ENCODE peak calls at places on chromosomes 1 and 21, in seven cellular contexts. P is IMR-90; T is CD8-positive, alpha-beta T cell; W is ovary; Z is OCI-LY7; U is body of pancreas; J is kidney. B is an unnamed sample.
A peak's percentile ranks its signal among the peaks of the same experiment; 100 is the strongest.

GRCh38 chr21:44485254-44485793 is 30.0 kb downstream of the LRRC3 start:
- DNase-seq in P (peak; percentile 8), W (peak; percentile 43), Z (no peak), T (peak; percentile 46), J (no peak), U (no peak), B (peak; percentile 52)

GRCh38 chr1:204169871-204170270 is 3.7 kb upstream of the REN start:
- DNase-seq in W (no peak), J (no peak), Z (peak; percentile 68), P (no peak), T (no peak), U (no peak), B (no peak)

GRCh38 chr21:14712121-14712520 is 166.0 kb upstream of the SAMSN1 start:
- DNase-seq in Z (no peak), P (no peak), T (no peak), W (no peak), U (no peak), J (no peak), B (no peak)

GRCh38 chr1:168609133-168609715 is 32.8 kb downstream of the XCL1 start:
- DNase-seq in U (peak; percentile 17), Z (no peak), T (no peak), J (peak; percentile 86), P (peak; percentile 5), W (peak; percentile 74), B (peak; percentile 20)

GRCh38 chr21:46007498-46007868 is 25.9 kb downstream of the COL6A1 start:
- DNase-seq in U (no peak), P (no peak), J (no peak), W (peak; percentile 24), Z (no peak), T (no peak), B (no peak)

GRCh38 chr21:34983680-34984086 is 65.4 kb downstream of the RUNX1 start:
- DNase-seq in T (peak; percentile 39), J (no peak), P (peak; percentile 63), W (no peak), U (no peak), Z (no peak), B (peak; percentile 89)

GRCh38 chr1:66553846-66554245 is 19.9 kb downstream of the SGIP1 start:
- DNase-seq in W (no peak), J (no peak), T (no peak), U (no peak), P (peak; percentile 81), Z (no peak), B (no peak)

GRCh38 chr21:14926186-14926585 is 138.6 kb downstream of the NRIP1 start:
- DNase-seq in W (no peak), Z (no peak), T (no peak), J (no peak), U (no peak), P (no peak), B (no peak)

GRCh38 chr1:156709743-156710489 is 4.5 kb upstream of the CRABP2 start:
- DNase-seq in T (no peak), P (peak; percentile 62), Z (no peak), U (peak; percentile 75), W (no peak), J (peak; percentile 86), B (peak; percentile 96)

GRCh38 chr1:46517010-46517600 is 27.5 kb downstream of the DMBX1 start:
- DNase-seq in T (no peak), J (peak; percentile 91), U (peak; percentile 90), Z (no peak), W (no peak), P (no peak), B (no peak)

GRCh38 chr1:197737916-197738315 is 37.4 kb downstream of the DENND1B start:
- DNase-seq in Z (no peak), W (no peak), P (no peak), U (no peak), J (no peak), T (no peak), B (no peak)

GRCh38 chr21:35508389-35508888 is 459.3 kb upstream of the RUNX1 start:
- DNase-seq in P (peak; percentile 65), W (no peak), T (no peak), U (no peak), Z (peak; percentile 17), J (peak; percentile 79), B (peak; percentile 27)

GRCh38 chr1:64199154-64199553 is 4.3 kb upstream of the UBE2U start:
- DNase-seq in Z (no peak), P (peak; percentile 30), U (no peak), T (no peak), J (no peak), W (no peak), B (no peak)

GRCh38 chr1:25874635-25875153 is 814 bp downstream of the PAQR7 start:
- DNase-seq in P (no peak), T (no peak), Z (no peak), W (no peak), U (no peak), J (no peak), B (no peak)

GRCh38 chr1:7208647-7209180 is 423.5 kb downstream of the CAMTA1 start:
- DNase-seq in Z (no peak), W (no peak), J (no peak), P (no peak), T (no peak), U (no peak), B (no peak)

GRCh38 chr1:159791461-159791860 is 10.7 kb downstream of the DUSP23 start:
- DNase-seq in J (no peak), T (no peak), W (no peak), P (no peak), Z (no peak), U (no peak), B (no peak)

GRCh38 chr1:197841158-197841557 is 61.3 kb upstream of the C1orf53 start:
- DNase-seq in J (no peak), U (no peak), W (no peak), P (no peak), Z (no peak), T (no peak), B (no peak)

GRCh38 chr1:76038306-76039004 is 36.1 kb upstream of the ST6GALNAC3 start:
- DNase-seq in Z (no peak), P (peak; percentile 9), W (no peak), J (no peak), U (no peak), T (no peak), B (no peak)

GRCh38 chr1:33323663-33324477 is 3.0 kb upstream of the A3GALT2 start:
- DNase-seq in U (no peak), T (no peak), J (peak; percentile 41), P (no peak), Z (no peak), W (no peak), B (no peak)

GRCh38 chr1:3495776-3496745 is 41.6 kb downstream of the ARHGEF16 start:
- DNase-seq in U (no peak), J (no peak), T (no peak), Z (no peak), P (peak; percentile 56), W (no peak), B (peak; percentile 89)

GRCh38 chr1:53391982-53392381 is 64.1 kb upstream of the LRP8 start:
- DNase-seq in Z (no peak), P (peak; percentile 15), W (no peak), J (no peak), U (no peak), T (no peak), B (peak; percentile 51)

GRCh38 chr1:1200876-1201810 is 5.2 kb downstream of the TNFRSF18 start:
- DNase-seq in W (peak; percentile 78), P (peak; percentile 63), Z (no peak), J (peak; percentile 88), T (peak; percentile 90), U (peak; percentile 44), B (peak; percentile 62)

GRCh38 chr1:59709333-59709732 is 105.4 kb upstream of the HOOK1 start:
- DNase-seq in Z (no peak), T (no peak), P (no peak), W (no peak), U (no peak), J (peak; percentile 16), B (no peak)

GRCh38 chr1:227416156-227416865 is 98.0 kb upstream of the CDC42BPA start:
- DNase-seq in P (peak; percentile 60), Z (no peak), W (no peak), J (no peak), T (no peak), U (no peak), B (no peak)

GRCh38 chr1:56824956-56825355 is 5.8 kb upstream of the FYB2 start:
- DNase-seq in J (no peak), P (peak; percentile 18), U (no peak), T (no peak), Z (no peak), W (no peak), B (no peak)

GRCh38 chr1:23957096-23957495 is 2.5 kb upstream of the PNRC2 start:
- DNase-seq in W (no peak), Z (peak; percentile 57), J (no peak), T (no peak), U (peak; percentile 87), P (no peak), B (no peak)

GRCh38 chr1:20072771-20073170 is 2.8 kb downstream of the PLA2G5 start:
- DNase-seq in J (no peak), W (no peak), Z (no peak), P (no peak), U (no peak), T (no peak), B (no peak)

DNA sequence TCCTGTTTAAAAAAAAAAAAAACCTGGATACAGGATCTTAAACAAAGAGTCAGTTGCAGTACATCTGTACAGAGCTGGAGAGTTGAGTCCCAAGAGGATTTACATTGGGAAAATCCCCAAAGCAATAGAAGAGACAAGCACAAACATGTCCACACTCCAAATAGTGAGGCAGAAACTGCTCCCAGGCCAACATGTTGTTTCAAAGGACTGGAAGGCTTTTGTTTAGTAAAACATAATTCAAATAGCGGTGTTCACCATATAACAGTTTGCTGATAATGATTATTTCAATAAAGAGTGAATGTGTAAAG is 425.4 kb downstream of the ADGRL2 start:
- DNase-seq in U (no peak), T (no peak), J (no peak), Z (no peak), W (no peak), P (no peak), B (no peak)
- H3K9me3 ChIP-seq in U (no peaks in the 10 kb centered on the region), T (no peaks in the 10 kb centered on the region), J (no peaks in the 10 kb centered on the region), Z (no peaks in the 10 kb centered on the region), W (no peaks in the 10 kb centered on the region), P (no peaks in the 10 kb centered on the region), B (no peaks in the 10 kb centered on the region)

GRCh38 chr1:175009532-175009931 is 9.8 kb downstream of the CACYBP start:
- DNase-seq in W (no peak), T (no peak), Z (no peak), P (no peak), U (no peak), J (no peak), B (no peak)
- H3K36me3 ChIP-seq in W (no peaks in the 10 kb centered on the region), T (peaks cover 39% of the 10 kb centered on the region), Z (peaks cover 100% of the 10 kb centered on the region), P (peaks cover 28% of the 10 kb centered on the region), U (no peaks in the 10 kb centered on the region), J (peaks cover 49% of the 10 kb centered on the region), B (peaks cover 96% of the 10 kb centered on the region)

GRCh38 chr21:30713786-30714185 is 4.8 kb downstream of the KRTAP21-3 start:
- DNase-seq in Z (no peak), P (no peak), J (no peak), U (no peak), W (no peak), T (no peak), B (no peak)
- H3K9me3 ChIP-seq in Z (peaks cover 7% of the 10 kb centered on the region), P (peaks cover 3% of the 10 kb centered on the region), J (no peaks in the 10 kb centered on the region), U (no peaks in the 10 kb centered on the region), W (no peaks in the 10 kb centered on the region), T (no peaks in the 10 kb centered on the region), B (no peaks in the 10 kb centered on the region)

DNA sequence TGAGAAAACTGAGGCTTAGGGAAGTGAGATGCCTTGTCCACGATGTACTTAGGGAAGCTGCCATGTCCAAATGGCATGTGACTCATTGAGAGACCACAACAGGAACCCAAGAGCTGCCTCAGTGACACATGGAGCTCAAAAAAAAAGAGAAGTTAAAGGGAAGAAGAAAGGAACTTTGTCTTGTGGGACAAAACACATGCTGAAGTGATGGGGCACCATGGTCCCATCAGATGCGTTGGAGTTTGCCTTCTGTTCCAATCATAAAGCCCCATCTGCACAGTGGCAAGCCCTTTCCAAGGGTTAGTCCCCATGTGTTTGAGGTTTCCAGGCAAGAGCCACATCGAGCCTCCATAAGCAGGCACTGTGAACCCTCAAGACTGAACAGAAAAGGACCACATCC is 8.0 kb downstream of the MED8 start:
- DNase-seq in P (no peak), Z (no peak), W (no peak), T (no peak), J (no peak), U (no peak), B (no peak)
- H3K36me3 ChIP-seq in P (peaks cover 49% of the 10 kb centered on the region), Z (peaks cover 48% of the 10 kb centered on the region), W (no peaks in the 10 kb centered on the region), T (peaks cover 29% of the 10 kb centered on the region), J (peaks cover 39% of the 10 kb centered on the region), U (peaks cover 8% of the 10 kb centered on the region), B (peaks cover 56% of the 10 kb centered on the region)

B was measured in MG63.